ENCODE peak calls at places on chromosomes 4 and X, in five cellular contexts. L is left lung, Z is endothelial cell of umbilical vein, Y is Karpas-422, V is colonic mucosa. R is an unnamed sample.

GRCh38 chrX:71618303-71618721 is at the start of gene CXCR3:
- DNase-seq in L (peak; percentile 61), Z (no peak), Y (no peak), V (no peak), R (peak; percentile 67)

GRCh38 chr4:7352486-7352885 is 82.2 kb downstream of the PSAPL1 start:
- DNase-seq in L (no peak), Z (no peak), Y (no peak), V (no peak), R (no peak)

GRCh38 chrX:153477039-153477438 is 6.7 kb upstream of the HAUS7 start:
- DNase-seq in L (no peak), Z (peak; percentile 87), Y (no peak), V (no peak), R (no peak)

GRCh38 chr4:89307446-89308160 is at the start of gene GPRIN3:
- DNase-seq in L (peak; percentile 89), Z (peak; percentile 62), Y (no peak), V (peak; percentile 75), R (peak; percentile 56)

GRCh38 chr4:118954246-118954645 is 65.6 kb downstream of the SYNPO2 start:
- DNase-seq in L (no peak), Z (peak; percentile 32), Y (peak; percentile 55), V (no peak), R (no peak)

GRCh38 chr4:118920247-118920646 is 31.6 kb downstream of the SYNPO2 start:
- DNase-seq in L (no peak), Z (peak; percentile 33), Y (no peak), V (no peak), R (no peak)

GRCh38 chrX:68895339-68896250 is 66.8 kb downstream of the EFNB1 start:
- DNase-seq in L (no peak), Z (peak; percentile 81), Y (no peak), V (peak; percentile 66), R (peak; percentile 2)

GRCh38 chr4:74056114-74056857 is 17.8 kb upstream of the CXCL3 start:
- DNase-seq in L (no peak), Z (no peak), Y (no peak), V (no peak), R (no peak)

GRCh38 chr4:86596802-86597201 is 2.7 kb downstream of the PTPN13 start:
- DNase-seq in L (no peak), Z (no peak), Y (no peak), V (no peak), R (no peak)

GRCh38 chr4:150329338-150329737 is 251.1 kb downstream of the DCLK2 start:
- DNase-seq in L (no peak), Z (no peak), Y (no peak), V (no peak), R (no peak)

GRCh38 chr4:67082746-67083145 is 462.6 kb downstream of the CENPC start:
- DNase-seq in L (no peak), Z (no peak), Y (no peak), V (no peak), R (no peak)

GRCh38 chrX:34365482-34365881 is 233.4 kb upstream of the FAM47A start:
- DNase-seq in L (no peak), Z (peak; percentile 65), Y (no peak), V (no peak), R (no peak)

GRCh38 chrX:128805236-128805635 is 718.1 kb downstream of the SMARCA1 start:
- DNase-seq in L (no peak), Z (no peak), Y (no peak), V (no peak), R (no peak)

GRCh38 chr4:4308800-4309441 is 18.9 kb downstream of the ZBTB49 start:
- DNase-seq in L (no peak), Z (no peak), Y (no peak), V (no peak), R (no peak)

GRCh38 chr4:122045533-122045932 is 93.7 kb upstream of the TRPC3 start:
- DNase-seq in L (no peak), Z (peak; percentile 78), Y (no peak), V (no peak), R (no peak)

GRCh38 chr4:183746305-183747229 is 87.5 kb downstream of the TRAPPC11 start:
- DNase-seq in L (no peak), Z (no peak), Y (no peak), V (no peak), R (no peak)

GRCh38 chr4:1177274-1178141 is 5.1 kb upstream of the SPON2 start:
- DNase-seq in L (peak; percentile 65), Z (no peak), Y (no peak), V (peak; percentile 54), R (peak; percentile 74)

GRCh38 chr4:120144634-120145033 is 78.0 kb upstream of the MAD2L1 start:
- DNase-seq in L (no peak), Z (no peak), Y (no peak), V (no peak), R (no peak)

GRCh38 chr4:4413373-4413725 is 26.4 kb downstream of the NSG1 start:
- DNase-seq in L (no peak), Z (no peak), Y (no peak), V (no peak), R (no peak)

GRCh38 chrX:37854148-37854547 is 6.8 kb upstream of the DYNLT3 start:
- DNase-seq in L (no peak), Z (no peak), Y (no peak), V (no peak), R (no peak)

GRCh38 chr4:121462660-121463261 is 81.9 kb upstream of the QRFPR start:
- DNase-seq in L (no peak), Z (peak; percentile 78), Y (peak; percentile 90), V (peak; percentile 51), R (peak; percentile 56)

GRCh38 chr4:183936574-183937335 is 31.6 kb downstream of the STOX2 start:
- DNase-seq in L (no peak), Z (no peak), Y (no peak), V (no peak), R (no peak)

GRCh38 chr4:183765121-183765990 is 106.3 kb downstream of the TRAPPC11 start:
- DNase-seq in L (no peak), Z (peak; percentile 22), Y (no peak), V (no peak), R (no peak)

GRCh38 chr4:136812100-136812880 is 720.0 kb downstream of the PCDH18 start:
- DNase-seq in L (peak; percentile 81), Z (no peak), Y (no peak), V (no peak), R (peak; percentile 25)

GRCh38 chr4:7214359-7214758 is 22.0 kb downstream of the SORCS2 start:
- DNase-seq in L (no peak), Z (no peak), Y (no peak), V (no peak), R (no peak)

GRCh38 chr4:80197601-80198444 is 520 bp downstream of the PRDM8 start:
- DNase-seq in L (peak; percentile 86), Z (peak; percentile 39), Y (no peak), V (no peak), R (no peak)

DNA sequence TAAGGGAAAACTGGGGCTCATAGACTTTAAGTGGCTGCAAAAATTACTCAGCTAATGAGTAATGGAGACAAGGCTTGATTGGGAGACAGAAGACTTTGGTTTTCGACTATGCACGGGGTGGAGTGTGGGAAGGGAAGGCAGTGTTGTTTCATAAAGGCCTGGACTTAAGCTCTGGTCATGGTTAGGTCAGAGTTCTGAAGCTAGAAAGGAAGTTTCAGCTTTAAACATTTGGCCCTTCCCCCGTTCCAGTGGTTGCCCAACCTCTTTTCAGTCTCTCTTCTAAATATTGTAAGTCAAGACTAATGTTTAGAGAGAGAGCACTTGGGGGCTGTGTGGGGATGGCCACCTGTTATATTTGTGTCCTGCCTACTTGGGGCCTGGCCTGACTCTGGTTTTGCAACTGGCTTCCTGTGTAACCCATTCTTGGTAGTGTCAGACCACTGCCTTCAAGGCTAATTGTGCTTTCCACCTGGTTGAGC is 21.0 kb downstream of the MSN start:
- DNase-seq in L (no peak), Z (no peak), Y (no peak), V (no peak), R (no peak)
- H3K4me1 ChIP-seq in L (peaks cover 100% of the 10 kb centered on the region), Z (peaks cover 64% of the 10 kb centered on the region), Y (peaks cover 89% of the 10 kb centered on the region), V (no peaks in the 10 kb centered on the region), R (no peaks in the 10 kb centered on the region)

DNA sequence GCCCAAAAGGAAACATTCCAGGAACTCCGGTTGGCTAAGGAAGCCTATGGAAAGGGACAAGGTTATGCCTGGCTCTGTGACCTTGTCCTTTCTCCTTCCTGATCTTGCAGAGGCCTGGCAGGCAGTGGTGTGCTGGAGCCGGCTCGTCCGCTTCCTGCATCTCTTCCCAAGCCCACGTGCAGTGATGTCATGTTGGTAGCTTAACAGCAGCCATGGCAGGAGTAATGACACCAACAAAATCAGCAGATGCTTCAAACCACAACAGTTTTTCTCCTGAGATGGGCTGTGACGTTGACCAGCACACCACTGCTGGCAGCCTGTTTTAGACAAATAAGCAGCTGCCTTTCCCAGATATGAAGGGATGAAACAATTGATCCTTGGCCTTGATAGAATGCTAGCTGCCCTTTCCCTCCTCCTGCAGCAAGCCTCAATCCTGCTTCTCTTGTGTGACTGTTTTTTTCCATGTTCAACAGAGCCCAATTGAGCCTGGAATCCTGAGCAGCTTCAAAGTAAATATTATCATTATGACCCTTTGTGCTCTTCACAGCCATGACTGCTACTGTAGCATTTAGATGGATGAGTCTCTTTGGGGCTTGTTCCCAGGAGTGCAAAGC is 23.4 kb downstream of the SEPTIN6 start:
- DNase-seq in L (no peak), Z (peak; percentile 68), Y (no peak), V (no peak), R (no peak)
- H3K4me1 ChIP-seq in L (no peaks in the 10 kb centered on the region), Z (peaks cover 6% of the 10 kb centered on the region), Y (no peaks in the 10 kb centered on the region), V (no peaks in the 10 kb centered on the region), R (peaks cover 4% of the 10 kb centered on the region)

GRCh38 chrX:24425806-24426205 is 39.3 kb upstream of the PDK3 start:
- DNase-seq in L (no peak), Z (no peak), Y (no peak), V (no peak), R (no peak)
- H3K4me1 ChIP-seq in L (no peaks in the 10 kb centered on the region), Z (peaks cover 11% of the 10 kb centered on the region), Y (no peaks in the 10 kb centered on the region), V (no peaks in the 10 kb centered on the region), R (no peaks in the 10 kb centered on the region)

GRCh38 chr4:76589872-76590846 is 155.1 kb downstream of the SHROOM3 start:
- DNase-seq in L (peak; percentile 82), Z (no peak), Y (no peak), V (peak; percentile 54), R (no peak)
- H3K4me1 ChIP-seq in L (peaks cover 9% of the 10 kb centered on the region), Z (no peaks in the 10 kb centered on the region), Y (no peaks in the 10 kb centered on the region), V (peaks cover 3% of the 10 kb centered on the region), R (peaks cover 2% of the 10 kb centered on the region)

DNA sequence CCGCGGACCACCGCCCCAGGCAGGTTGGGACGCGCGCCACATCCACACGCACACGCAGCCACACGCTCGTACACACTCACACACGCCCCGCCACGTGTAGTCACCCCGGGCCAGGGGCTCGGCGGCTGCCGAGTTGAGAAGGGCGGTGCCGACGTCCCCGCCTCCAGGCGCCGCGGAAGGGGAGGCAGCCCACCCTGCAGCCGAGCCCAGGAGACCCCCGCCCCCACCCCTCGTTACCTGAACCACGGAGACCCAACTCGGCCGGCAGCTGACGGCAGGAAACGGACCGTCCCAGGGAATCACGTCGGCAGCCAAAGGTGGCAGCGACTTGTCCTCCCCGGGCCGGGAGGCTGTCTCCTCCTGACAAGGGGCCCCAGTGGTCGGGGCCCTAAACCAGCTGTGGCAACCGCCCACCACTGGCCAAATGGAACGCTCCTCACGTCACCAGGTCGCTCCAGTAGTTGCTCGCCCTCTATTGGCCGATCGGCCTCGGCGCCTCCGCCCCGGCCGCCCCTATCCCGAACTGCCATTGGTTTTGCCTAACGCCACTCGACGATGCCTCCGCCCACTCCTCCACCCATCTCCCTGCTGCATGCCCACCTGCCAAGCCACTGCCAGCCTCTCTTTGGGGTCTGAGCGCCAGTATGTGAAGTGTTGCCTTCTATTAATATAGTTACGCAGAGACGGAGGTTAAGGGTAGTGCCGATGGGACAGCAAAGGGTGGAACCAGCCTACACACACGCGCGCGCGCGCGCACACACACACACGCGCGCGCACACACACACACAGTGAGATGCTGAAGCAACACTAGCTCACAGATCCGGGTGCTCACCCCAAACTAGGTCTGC is at the start of gene ZDHHC9:
- DNase-seq in L (peak; percentile 90), Z (peak; percentile 88), Y (peak; percentile 93), V (peak; percentile 89), R (peak; percentile 88)
- H3K4me1 ChIP-seq in L (peaks cover 11% of the 10 kb centered on the region), Z (peaks cover 4% of the 10 kb centered on the region), Y (peaks cover 25% of the 10 kb centered on the region), V (no peaks in the 10 kb centered on the region), R (no peaks in the 10 kb centered on the region)

GRCh38 chrX:107467271-107467670 is 17.8 kb downstream of the FRMPD3 start:
- DNase-seq in L (no peak), Z (no peak), Y (no peak), V (no peak), R (no peak)
- H3K4me1 ChIP-seq in L (no peaks in the 10 kb centered on the region), Z (no peaks in the 10 kb centered on the region), Y (peaks cover 84% of the 10 kb centered on the region), V (no peaks in the 10 kb centered on the region), R (no peaks in the 10 kb centered on the region)

R was measured in pancreas.